ENCODE peak calls at places on chromosomes 6 and 20, in five cellular contexts. S is heart left ventricle, O is adrenal gland, Y is neural progenitor cell, P is IMR-90. J is an unnamed sample. For H3K4me1 and H3K9me3, the result is how much of the 10 kb centered on the place peaks cover.

GRCh38 chr6:78629154-78629721 is 238.1 kb upstream of the IRAK1BP1 start:
- DNase-seq in S (no peak), O (peak), Y (no peak), P (peak), J (no peak)

GRCh38 chr6:11262231-11262630 is 29.8 kb upstream of the NEDD9 start:
- DNase-seq in S (no peak), O (no peak), Y (no peak), P (no peak), J (no peak)

GRCh38 chr6:135260612-135261011 is 79.5 kb downstream of the MYB start:
- DNase-seq in S (no peak), O (no peak), Y (no peak), P (no peak), J (no peak)

GRCh38 chr6:140182819-140183218 is 808.4 kb upstream of the CITED2 start:
- DNase-seq in S (no peak), O (no peak), Y (no peak), P (no peak), J (no peak)

GRCh38 chr6:106005013-106005412 is 81.1 kb upstream of the PRDM1 start:
- DNase-seq in S (no peak), O (no peak), Y (no peak), P (peak), J (peak)

GRCh38 chr20:53735536-53736050 is 142.0 kb upstream of the ZNF217 start:
- DNase-seq in S (no peak), O (no peak), Y (no peak), P (peak), J (peak)

GRCh38 chr20:7359739-7360138 is 580.5 kb downstream of the HAO1 start:
- DNase-seq in S (no peak), O (no peak), Y (no peak), P (no peak), J (no peak)

GRCh38 chr6:111844376-111844775 is 28.9 kb downstream of the FYN start:
- DNase-seq in S (no peak), O (no peak), Y (peak), P (no peak), J (no peak)

GRCh38 chr20:39282619-39283092 is 320.5 kb downstream of the DHX35 start:
- DNase-seq in S (no peak), O (no peak), Y (peak), P (no peak), J (no peak)

GRCh38 chr6:83062225-83062624 is 3.4 kb downstream of the UBE3D start:
- DNase-seq in S (no peak), O (no peak), Y (peak), P (peak), J (no peak)

GRCh38 chr6:52231411-52232127 is 12.7 kb downstream of the IL17F start:
- DNase-seq in S (no peak), O (no peak), Y (no peak), P (no peak), J (no peak)

GRCh38 chr6:4084444-4085328 is 5.7 kb upstream of the FAM217A start:
- DNase-seq in S (no peak), O (no peak), Y (no peak), P (no peak), J (no peak)

GRCh38 chr6:143843689-143844405 is 709 bp downstream of the LTV1 start:
- DNase-seq in S (no peak), O (no peak), Y (peak), P (peak), J (no peak)

GRCh38 chr6:85580104-85580877 is 13.4 kb downstream of the SNX14 start:
- DNase-seq in S (no peak), O (no peak), Y (no peak), P (peak), J (no peak)

GRCh38 chr20:36084897-36085617 is 69.5 kb upstream of the EPB41L1 start:
- DNase-seq in S (no peak), O (no peak), Y (no peak), P (no peak), J (no peak)

GRCh38 chr20:39702716-39703349 is 740.7 kb downstream of the DHX35 start:
- DNase-seq in S (no peak), O (no peak), Y (no peak), P (no peak), J (no peak)

GRCh38 chr6:56999049-56999448 is 44.1 kb downstream of the BEND6 start:
- DNase-seq in S (no peak), O (no peak), Y (no peak), P (no peak), J (no peak)

GRCh38 chr6:135221505-135221904 is 40.4 kb downstream of the MYB start:
- DNase-seq in S (no peak), O (no peak), Y (no peak), P (no peak), J (no peak)

GRCh38 chr6:123489589-123489988 is 147.2 kb downstream of the TRDN start:
- DNase-seq in S (no peak), O (no peak), Y (no peak), P (no peak), J (no peak)

GRCh38 chr6:35797837-35798526 is 859 bp upstream of the CLPS start:
- DNase-seq in S (no peak), O (no peak), Y (no peak), P (no peak), J (no peak)

GRCh38 chr6:35798706-35799105 is 1.6 kb upstream of the CLPS start:
- DNase-seq in S (no peak), O (no peak), Y (no peak), P (no peak), J (no peak)

GRCh38 chr6:35796236-35796635 is 887 bp downstream of the CLPS start:
- DNase-seq in S (no peak), O (no peak), Y (no peak), P (no peak), J (no peak)

GRCh38 chr6:35794536-35795452 is 2.3 kb downstream of the CLPS start:
- DNase-seq in S (no peak), O (no peak), Y (no peak), P (no peak), J (no peak)

DNA sequence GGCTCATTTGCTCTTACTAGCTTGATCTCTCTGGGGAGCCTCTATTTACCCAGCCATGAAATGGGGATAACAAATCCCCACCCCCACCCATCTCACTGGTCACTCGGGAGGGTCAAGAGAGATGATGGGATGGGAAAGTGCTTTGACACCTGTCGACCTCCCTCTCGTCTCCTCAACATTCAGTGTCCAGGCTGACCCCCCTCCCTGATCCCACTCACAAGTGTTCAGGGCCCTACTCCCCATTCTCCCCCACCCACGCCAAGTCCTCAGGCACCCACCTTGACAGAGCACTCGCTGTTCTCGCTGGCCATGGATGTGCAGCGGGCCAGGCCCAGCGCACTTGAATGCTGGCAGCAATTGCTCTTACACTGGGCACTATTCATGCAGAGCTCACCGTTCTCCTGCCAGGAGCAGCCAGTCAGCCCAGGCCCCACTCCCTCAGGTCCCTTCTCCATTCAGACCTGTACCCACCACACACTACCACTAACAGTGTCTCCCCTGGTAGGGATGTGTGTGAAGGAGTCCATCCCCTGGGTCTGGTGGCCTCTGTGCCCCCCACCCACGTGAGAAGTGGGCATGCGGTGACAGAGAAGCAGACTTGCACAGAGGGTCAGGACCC is 1.6 kb downstream of the CLPS start:
- DNase-seq in S (no peak), O (no peak), Y (no peak), P (no peak), J (no peak)
- H3K4me3 ChIP-seq in S (no peak), O (no peak), Y (no peak), P (no peak), J (no peak)

GRCh38 chr20:50520222-50520877 is 10.2 kb downstream of the PTPN1 start:
- DNase-seq in S (no peak), O (no peak), Y (no peak), P (no peak), J (no peak)

GRCh38 chr20:50517817-50518154 is 7.6 kb downstream of the PTPN1 start:
- DNase-seq in S (no peak), O (no peak), Y (no peak), P (no peak), J (no peak)

GRCh38 chr20:50518270-50518721 is 8.1 kb downstream of the PTPN1 start:
- DNase-seq in S (no peak), O (no peak), Y (no peak), P (peak), J (no peak)

GRCh38 chr20:50521221-50521642 is 11.0 kb downstream of the PTPN1 start:
- DNase-seq in S (no peak), O (no peak), Y (no peak), P (no peak), J (peak)

DNA sequence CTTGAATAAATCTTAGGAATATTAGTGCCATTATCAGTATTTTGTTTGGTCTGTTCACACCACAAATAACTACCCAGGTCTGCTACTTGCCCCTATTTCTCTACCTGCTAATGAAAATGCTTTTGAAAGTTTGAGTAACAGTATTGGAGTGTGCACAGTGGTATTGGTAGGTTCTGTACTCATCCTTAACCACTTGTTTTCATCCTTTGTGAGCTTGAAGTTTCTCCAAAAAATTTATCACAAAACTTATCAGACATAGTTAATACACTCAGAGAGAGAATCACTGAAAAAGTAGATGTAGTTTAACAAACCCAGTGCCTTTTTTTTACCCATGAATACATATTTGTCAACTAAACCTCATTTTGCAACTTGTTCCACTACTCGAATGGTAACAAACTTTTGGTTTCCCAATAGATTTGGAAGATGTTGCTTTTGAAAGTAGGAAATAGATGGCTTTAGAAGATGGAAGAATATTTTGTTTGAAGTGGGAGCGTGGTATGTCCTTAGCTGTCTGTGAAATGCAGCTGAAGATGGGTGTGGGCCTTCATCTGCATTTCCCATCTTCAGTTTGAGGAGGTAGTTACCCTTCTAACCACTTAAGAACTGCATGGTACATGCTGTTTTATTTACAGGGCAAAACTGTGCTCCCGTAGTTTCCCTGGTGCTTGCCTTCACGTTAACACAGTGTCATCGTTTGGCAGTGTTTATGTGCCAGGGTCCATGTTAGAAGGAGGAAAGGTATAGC is 9.0 kb downstream of the PTPN1 start:
- DNase-seq in S (no peak), O (no peak), Y (no peak), P (no peak), J (no peak)
- H3K4me1 ChIP-seq in S (under half), O (under half), Y (under half), P (under half), J (under half)

GRCh38 chr6:167528239-167528638 is 203.4 kb downstream of the TTLL2 start:
- DNase-seq in S (no peak), O (no peak), Y (no peak), P (no peak), J (no peak)

GRCh38 chr6:167524261-167524660 is 199.4 kb downstream of the TTLL2 start:
- DNase-seq in S (no peak), O (no peak), Y (no peak), P (no peak), J (no peak)

GRCh38 chr6:167523426-167523825 is 198.5 kb downstream of the TTLL2 start:
- DNase-seq in S (no peak), O (no peak), Y (no peak), P (no peak), J (no peak)

GRCh38 chr6:167524720-167525119 is 199.8 kb downstream of the TTLL2 start:
- DNase-seq in S (no peak), O (no peak), Y (no peak), P (no peak), J (no peak)

DNA sequence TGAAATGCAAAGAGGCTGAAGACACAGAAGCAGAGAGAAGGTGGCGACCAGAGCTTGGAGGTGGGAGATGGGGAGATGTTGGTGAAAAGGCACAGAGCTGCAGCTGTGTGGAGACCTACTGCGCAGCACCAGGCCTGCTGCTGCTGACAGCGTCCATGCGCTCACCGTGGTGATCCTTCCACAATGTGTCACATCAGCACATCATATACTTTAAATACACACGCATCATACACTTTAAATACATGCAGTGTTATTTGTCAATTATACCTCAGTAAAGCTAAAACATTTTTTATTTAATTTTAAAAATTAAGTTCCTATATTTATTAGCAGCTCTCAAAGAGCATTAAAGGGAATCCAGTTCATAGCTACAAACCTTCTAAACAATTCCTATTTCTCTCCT is 200.9 kb downstream of the TTLL2 start:
- DNase-seq in S (no peak), O (no peak), Y (no peak), P (no peak), J (no peak)
- H3K9me3 ChIP-seq in S (under half), O (under half), Y (under half), P (under half), J (under half)

DNA sequence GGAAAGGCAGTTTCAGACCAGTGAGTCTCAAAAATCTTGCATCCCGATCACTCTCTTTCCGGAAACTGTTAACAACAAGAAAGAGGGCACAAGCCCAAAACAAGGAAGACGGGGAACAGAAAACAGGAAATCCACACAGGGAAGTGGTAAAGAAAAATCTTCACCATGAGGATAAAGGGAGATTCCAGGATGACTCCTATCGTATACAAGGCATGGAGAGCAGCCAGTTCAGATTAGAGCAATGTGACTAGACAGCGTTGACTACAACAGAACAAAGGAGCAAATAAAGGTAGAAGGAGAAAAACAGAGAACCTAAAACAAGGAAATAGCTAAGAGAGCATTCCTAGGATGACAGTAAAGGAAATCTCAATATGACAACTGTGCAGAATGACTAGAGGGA is 26.5 kb downstream of the VNN1 start:
- DNase-seq in S (no peak), O (no peak), Y (no peak), P (peak), J (no peak)
- H3K4me3 ChIP-seq in S (no peak), O (no peak), Y (no peak), P (no peak), J (no peak)

GRCh38 chr6:53986165-53986720 is 125.0 kb upstream of the MLIP start:
- DNase-seq in S (no peak), O (peak), Y (peak), P (peak), J (peak)
- H3K4me1 ChIP-seq in S (under half), O (under half), Y (under half), P (under half), J (under half)